ENCODE peak calls at places on chromosomes 4 and X, in ten cellular contexts. R, W, F, Z, Y, K, M, N, O and C are unnamed samples.

GRCh38 chrX:118633530-118633929 is 93.9 kb upstream of the IL13RA1 start:
- DNase-seq in Z (no peak), M (no peak), F (no peak), R (no peak), K (no peak), Y (no peak), N (no peak), W (no peak), O (no peak), C (no peak)

GRCh38 chr4:47145630-47146029 is 114.3 kb downstream of the GABRB1 start:
- DNase-seq in Y (no peak), W (peak), Z (peak), M (no peak), R (no peak), F (peak), O (no peak), N (no peak), K (no peak), C (no peak)

GRCh38 chrX:129144172-129145038 is 378.9 kb downstream of the SMARCA1 start:
- DNase-seq in W (no peak), Y (no peak), K (no peak), N (no peak), Z (no peak), M (no peak), F (no peak), R (no peak), O (no peak), C (no peak)

GRCh38 chr4:86769794-86770193 is 79.4 kb downstream of the SLC10A6 start:
- DNase-seq in K (no peak), N (peak), Z (no peak), Y (no peak), O (no peak), R (no peak), W (no peak), M (no peak), F (no peak), C (no peak)

GRCh38 chr4:183626168-183626567 is 32.8 kb downstream of the RWDD4 start:
- DNase-seq in Y (no peak), W (no peak), Z (no peak), M (no peak), O (no peak), R (no peak), N (no peak), F (no peak), K (peak), C (no peak)

GRCh38 chr4:36128689-36129088 is 115.6 kb downstream of the ARAP2 start:
- DNase-seq in Z (no peak), R (no peak), Y (no peak), F (no peak), W (no peak), O (no peak), K (no peak), N (no peak), M (no peak), C (no peak)

GRCh38 chr4:26174033-26174432 is 146.8 kb upstream of the RBPJ start:
- DNase-seq in K (no peak), O (no peak), W (no peak), N (no peak), Y (no peak), Z (no peak), R (no peak), F (peak), M (no peak), C (no peak)

GRCh38 chr4:153647975-153648374 is 36.1 kb upstream of the TLR2 start:
- DNase-seq in W (no peak), N (no peak), Y (no peak), M (no peak), F (no peak), K (no peak), Z (no peak), O (no peak), R (no peak), C (no peak)

GRCh38 chr4:184587746-184588145 is 61.5 kb downstream of the CASP3 start:
- DNase-seq in F (no peak), W (no peak), O (no peak), R (no peak), K (no peak), M (no peak), N (no peak), Z (no peak), Y (no peak), C (no peak)

GRCh38 chr4:120066182-120066524 is 495 bp downstream of the MAD2L1 start:
- DNase-seq in M (no peak), K (no peak), F (no peak), Y (peak), W (peak), Z (no peak), O (no peak), N (no peak), R (no peak), C (no peak)

GRCh38 chrX:1392376-1393130 is 640 bp upstream of the SLC25A6 start:
- DNase-seq in Y (no peak), N (no peak), F (peak), R (no peak), Z (no peak), O (peak), M (peak), W (peak), K (peak), C (peak)

GRCh38 chrX:110182362-110182761 is 135.5 kb downstream of the AMMECR1 start:
- DNase-seq in M (no peak), O (no peak), F (no peak), K (no peak), Y (no peak), R (no peak), W (no peak), N (no peak), Z (no peak), C (no peak)

GRCh38 chr4:37584087-37584486 is 102.1 kb downstream of the RELL1 start:
- DNase-seq in K (peak), Y (no peak), N (no peak), W (no peak), O (no peak), M (no peak), R (no peak), Z (no peak), F (peak), C (no peak)

GRCh38 chrX:150362599-150363481 is at the start of gene MAMLD1:
- DNase-seq in F (peak), M (no peak), K (peak), W (peak), N (peak), O (peak), Y (peak), R (peak), Z (peak), C (peak)

GRCh38 chr4:39637572-39638357 is 900 bp downstream of the SMIM14 start:
- DNase-seq in K (peak), Z (peak), F (peak), M (no peak), R (no peak), W (peak), Y (peak), N (peak), O (no peak), C (no peak)

GRCh38 chr4:122139139-122139538 is 13.0 kb upstream of the BLTP1 start:
- DNase-seq in Z (no peak), K (no peak), N (no peak), F (no peak), Y (no peak), R (no peak), M (no peak), O (no peak), W (no peak), C (no peak)

GRCh38 chr4:2694691-2695090 is 61.4 kb downstream of the TNIP2 start:
- DNase-seq in Z (no peak), W (no peak), K (no peak), F (no peak), R (no peak), N (no peak), O (peak), Y (no peak), M (no peak), C (no peak)

GRCh38 chr4:166662266-166662843 is 571.9 kb downstream of the SPOCK3 start:
- DNase-seq in Y (no peak), W (no peak), Z (no peak), R (no peak), K (no peak), M (no peak), O (no peak), F (no peak), N (no peak), C (no peak)

GRCh38 chr4:4182835-4183568 is 43.7 kb downstream of the OTOP1 start:
- DNase-seq in N (no peak), W (no peak), Y (no peak), M (no peak), Z (no peak), R (peak), F (peak), K (no peak), O (no peak), C (no peak)

GRCh38 chrX:40303256-40304077 is 205.7 kb upstream of the BCOR start:
- DNase-seq in W (no peak), N (no peak), Z (no peak), O (no peak), M (no peak), Y (no peak), R (no peak), F (no peak), K (no peak), C (no peak)

GRCh38 chr4:22071749-22072148 is 123.2 kb upstream of the KCNIP4 start:
- DNase-seq in M (no peak), N (no peak), R (no peak), Y (no peak), K (no peak), Z (peak), F (no peak), W (no peak), O (no peak), C (no peak)

GRCh38 chr4:23455482-23455881 is 434.4 kb downstream of the PPARGC1A start:
- DNase-seq in O (no peak), R (no peak), N (no peak), M (no peak), Z (peak), K (peak), W (no peak), Y (no peak), F (peak), C (no peak)

GRCh38 chr4:146340798-146341197 is 126.5 kb downstream of the REELD1 start:
- DNase-seq in O (no peak), W (peak), F (no peak), R (no peak), Z (peak), K (no peak), Y (no peak), N (no peak), M (no peak), C (no peak)

GRCh38 chrX:41634284-41634683 is 54.5 kb upstream of the GPR34 start:
- DNase-seq in O (peak), Y (no peak), Z (no peak), R (no peak), W (no peak), M (no peak), N (no peak), F (no peak), K (no peak), C (no peak)

GRCh38 chr4:132227349-132228165 is 921.5 kb upstream of the PCDH10 start:
- DNase-seq in M (no peak), K (no peak), O (no peak), Y (no peak), Z (no peak), F (peak), R (no peak), N (no peak), W (no peak), C (no peak)

GRCh38 chr4:87492617-87493016 is 36.6 kb downstream of the SPARCL1 start:
- DNase-seq in M (no peak), O (peak), W (no peak), Z (no peak), F (no peak), N (no peak), R (no peak), Y (no peak), K (no peak), C (no peak)

GRCh38 chr4:183192566-183192965 is 93.5 kb downstream of the WWC2 start:
- DNase-seq in W (no peak), Y (no peak), F (no peak), Z (no peak), O (no peak), N (no peak), R (no peak), K (no peak), M (no peak), C (no peak)